ENCODE peak calls at places on chromosomes 1 and 21, in five cellular contexts. X, T, I, R and F are unnamed samples.

GRCh38 chr1:220702733-220703704 is 12.9 kb downstream of the C1orf115 start:
- DNase-seq in X (no peak), T (no peak), I (no peak), R (no peak), F (no peak)

GRCh38 chr1:112538883-112539282 is 30.1 kb downstream of the WNT2B start:
- DNase-seq in X (no peak), T (peak), I (no peak), R (no peak), F (no peak)

GRCh38 chr21:29555601-29556000 is 256.9 kb downstream of the BACH1 start:
- DNase-seq in X (no peak), T (no peak), I (no peak), R (no peak), F (no peak)

GRCh38 chr21:44487831-44488230 is 32.5 kb downstream of the LRRC3 start:
- DNase-seq in X (no peak), T (peak), I (no peak), R (no peak), F (no peak)

GRCh38 chr1:33723251-33723650 is 140.6 kb upstream of the HMGB4 start:
- DNase-seq in X (no peak), T (no peak), I (no peak), R (no peak), F (no peak)

GRCh38 chr21:30813174-30813573 is at the start of gene KRTAP8-1:
- DNase-seq in X (no peak), T (no peak), I (no peak), R (no peak), F (no peak)

GRCh38 chr1:206694551-206695124 is 9.9 kb downstream of the MAPKAPK2 start:
- DNase-seq in X (no peak), T (no peak), I (no peak), R (no peak), F (no peak)

GRCh38 chr1:116915182-116915611 is 5.5 kb downstream of the PTGFRN start:
- DNase-seq in X (peak), T (no peak), I (no peak), R (peak), F (no peak)

GRCh38 chr1:159959451-159959850 is 5.4 kb upstream of the SLAMF9 start:
- DNase-seq in X (peak), T (no peak), I (no peak), R (no peak), F (no peak)

GRCh38 chr1:98709906-98710305 is 48.4 kb downstream of the SNX7 start:
- DNase-seq in X (no peak), T (no peak), I (no peak), R (no peak), F (no peak)

GRCh38 chr1:177032434-177032833 is 132.1 kb downstream of the ASTN1 start:
- DNase-seq in X (no peak), T (no peak), I (no peak), R (no peak), F (no peak)

GRCh38 chr1:33790577-33790976 is 73.3 kb upstream of the HMGB4 start:
- DNase-seq in X (no peak), T (no peak), I (no peak), R (no peak), F (no peak)

GRCh38 chr21:45629046-45629981 is 14.2 kb upstream of the PCBP3 start:
- DNase-seq in X (no peak), T (no peak), I (no peak), R (peak), F (no peak)